ENCODE peak calls at places on chromosome 6, in nine cellular contexts. One of them, this sample, is unnamed.

GRCh38 chr6:46964716-46965519 is 43.2 kb upstream of the ADGRF5 start:
- DNase-seq in spleen: no peak
- DNase-seq in omental fat pad: no peak
- DNase-seq in ovary: no peak
- DNase-seq in endothelial cell of umbilical vein: no peak
- DNase-seq in WTC11: no peak
- DNase-seq in HCT116: no peak
- DNase-seq in CD8-positive, alpha-beta T cell: no peak
- DNase-seq in fibroblast of mammary gland: no peak
- DNase-seq in this sample: no peak

GRCh38 chr6:127951172-127951995 is 50.5 kb upstream of the THEMIS start:
- DNase-seq in spleen: no peak
- DNase-seq in omental fat pad: no peak
- DNase-seq in ovary: no peak
- DNase-seq in endothelial cell of umbilical vein: no peak
- DNase-seq in WTC11: no peak
- DNase-seq in HCT116: no peak
- DNase-seq in CD8-positive, alpha-beta T cell: no peak
- DNase-seq in fibroblast of mammary gland: no peak
- DNase-seq in this sample: no peak

GRCh38 chr6:84582997-84583396 is 181.4 kb downstream of the TBX18 start:
- DNase-seq in spleen: no peak
- DNase-seq in omental fat pad: no peak
- DNase-seq in ovary: no peak
- DNase-seq in endothelial cell of umbilical vein: no peak
- DNase-seq in WTC11: no peak
- DNase-seq in HCT116: no peak
- DNase-seq in CD8-positive, alpha-beta T cell: no peak
- DNase-seq in fibroblast of mammary gland: peak
- DNase-seq in this sample: no peak

GRCh38 chr6:42084889-42085288 is 34.6 kb downstream of the TAF8 start:
- DNase-seq in spleen: peak
- DNase-seq in omental fat pad: no peak
- DNase-seq in ovary: no peak
- DNase-seq in endothelial cell of umbilical vein: no peak
- DNase-seq in WTC11: no peak
- DNase-seq in HCT116: no peak
- DNase-seq in CD8-positive, alpha-beta T cell: no peak
- DNase-seq in fibroblast of mammary gland: no peak
- DNase-seq in this sample: no peak

GRCh38 chr6:159044899-159045727 is at the start of gene TAGAP:
- DNase-seq in spleen: peak
- DNase-seq in omental fat pad: no peak
- DNase-seq in ovary: no peak
- DNase-seq in endothelial cell of umbilical vein: no peak
- DNase-seq in WTC11: no peak
- DNase-seq in HCT116: no peak
- DNase-seq in CD8-positive, alpha-beta T cell: peak
- DNase-seq in fibroblast of mammary gland: no peak
- DNase-seq in this sample: peak

GRCh38 chr6:133764011-133764812 is 124.7 kb upstream of the TCF21 start:
- DNase-seq in spleen: no peak
- DNase-seq in omental fat pad: no peak
- DNase-seq in ovary: no peak
- DNase-seq in endothelial cell of umbilical vein: no peak
- DNase-seq in WTC11: no peak
- DNase-seq in HCT116: no peak
- DNase-seq in CD8-positive, alpha-beta T cell: no peak
- DNase-seq in fibroblast of mammary gland: peak
- DNase-seq in this sample: no peak

GRCh38 chr6:13517116-13517515 is 29.7 kb upstream of the GFOD1 start:
- DNase-seq in spleen: no peak
- DNase-seq in omental fat pad: no peak
- DNase-seq in ovary: no peak
- DNase-seq in endothelial cell of umbilical vein: peak
- DNase-seq in WTC11: no peak
- DNase-seq in HCT116: no peak
- DNase-seq in CD8-positive, alpha-beta T cell: no peak
- DNase-seq in fibroblast of mammary gland: peak
- DNase-seq in this sample: no peak

GRCh38 chr6:116229287-116229913 is 24.5 kb downstream of the TSPYL4 start:
- DNase-seq in spleen: no peak
- DNase-seq in omental fat pad: peak
- DNase-seq in ovary: peak
- DNase-seq in endothelial cell of umbilical vein: peak
- DNase-seq in WTC11: peak
- DNase-seq in HCT116: peak
- DNase-seq in CD8-positive, alpha-beta T cell: peak
- DNase-seq in fibroblast of mammary gland: peak
- DNase-seq in this sample: no peak

GRCh38 chr6:163729127-163729872 is 314.8 kb downstream of the QKI start:
- DNase-seq in spleen: no peak
- DNase-seq in omental fat pad: no peak
- DNase-seq in ovary: no peak
- DNase-seq in endothelial cell of umbilical vein: no peak
- DNase-seq in WTC11: no peak
- DNase-seq in HCT116: no peak
- DNase-seq in CD8-positive, alpha-beta T cell: no peak
- DNase-seq in fibroblast of mammary gland: no peak
- DNase-seq in this sample: no peak

GRCh38 chr6:11317885-11318771 is 85.7 kb upstream of the NEDD9 start:
- DNase-seq in spleen: no peak
- DNase-seq in omental fat pad: peak
- DNase-seq in ovary: peak
- DNase-seq in endothelial cell of umbilical vein: peak
- DNase-seq in WTC11: no peak
- DNase-seq in HCT116: peak
- DNase-seq in CD8-positive, alpha-beta T cell: peak
- DNase-seq in fibroblast of mammary gland: peak
- DNase-seq in this sample: no peak

GRCh38 chr6:109939654-109940053 is 38.5 kb upstream of the GPR6 start:
- DNase-seq in spleen: no peak
- DNase-seq in omental fat pad: no peak
- DNase-seq in ovary: no peak
- DNase-seq in endothelial cell of umbilical vein: no peak
- DNase-seq in WTC11: no peak
- DNase-seq in HCT116: no peak
- DNase-seq in CD8-positive, alpha-beta T cell: no peak
- DNase-seq in fibroblast of mammary gland: peak
- DNase-seq in this sample: no peak

GRCh38 chr6:8100159-8100854 is 2.0 kb downstream of the EEF1E1 start:
- DNase-seq in spleen: no peak
- DNase-seq in omental fat pad: no peak
- DNase-seq in ovary: no peak
- DNase-seq in endothelial cell of umbilical vein: no peak
- DNase-seq in WTC11: no peak
- DNase-seq in HCT116: no peak
- DNase-seq in CD8-positive, alpha-beta T cell: no peak
- DNase-seq in fibroblast of mammary gland: no peak
- DNase-seq in this sample: no peak

GRCh38 chr6:81787313-81788068 is 35.0 kb upstream of the TENT5A start:
- DNase-seq in spleen: no peak
- DNase-seq in omental fat pad: no peak
- DNase-seq in ovary: no peak
- DNase-seq in endothelial cell of umbilical vein: no peak
- DNase-seq in WTC11: no peak
- DNase-seq in HCT116: no peak
- DNase-seq in CD8-positive, alpha-beta T cell: no peak
- DNase-seq in fibroblast of mammary gland: peak
- DNase-seq in this sample: no peak

GRCh38 chr6:107698146-107698545 is 126.0 kb downstream of the SCML4 start:
- DNase-seq in spleen: no peak
- DNase-seq in omental fat pad: no peak
- DNase-seq in ovary: no peak
- DNase-seq in endothelial cell of umbilical vein: no peak
- DNase-seq in WTC11: no peak
- DNase-seq in HCT116: no peak
- DNase-seq in CD8-positive, alpha-beta T cell: no peak
- DNase-seq in fibroblast of mammary gland: peak
- DNase-seq in this sample: no peak

GRCh38 chr6:46637145-46637544 is 15.5 kb downstream of the CYP39A1 start:
- DNase-seq in spleen: no peak
- DNase-seq in omental fat pad: no peak
- DNase-seq in ovary: no peak
- DNase-seq in endothelial cell of umbilical vein: no peak
- DNase-seq in WTC11: no peak
- DNase-seq in HCT116: no peak
- DNase-seq in CD8-positive, alpha-beta T cell: no peak
- DNase-seq in fibroblast of mammary gland: peak
- DNase-seq in this sample: no peak

GRCh38 chr6:91141352-91141751 is 554.5 kb upstream of the MAP3K7 start:
- DNase-seq in spleen: no peak
- DNase-seq in omental fat pad: no peak
- DNase-seq in ovary: no peak
- DNase-seq in endothelial cell of umbilical vein: no peak
- DNase-seq in WTC11: no peak
- DNase-seq in HCT116: no peak
- DNase-seq in CD8-positive, alpha-beta T cell: no peak
- DNase-seq in fibroblast of mammary gland: no peak
- DNase-seq in this sample: no peak

GRCh38 chr6:40852667-40853383 is 186.2 kb downstream of the UNC5CL start:
- DNase-seq in spleen: no peak
- DNase-seq in omental fat pad: no peak
- DNase-seq in ovary: no peak
- DNase-seq in endothelial cell of umbilical vein: no peak
- DNase-seq in WTC11: peak
- DNase-seq in HCT116: peak
- DNase-seq in CD8-positive, alpha-beta T cell: no peak
- DNase-seq in fibroblast of mammary gland: no peak
- DNase-seq in this sample: no peak

GRCh38 chr6:106617302-106617701 is 12.0 kb downstream of the RTN4IP1 start:
- DNase-seq in spleen: no peak
- DNase-seq in omental fat pad: no peak
- DNase-seq in ovary: no peak
- DNase-seq in endothelial cell of umbilical vein: no peak
- DNase-seq in WTC11: no peak
- DNase-seq in HCT116: no peak
- DNase-seq in CD8-positive, alpha-beta T cell: no peak
- DNase-seq in fibroblast of mammary gland: no peak
- DNase-seq in this sample: no peak
- TF ChIP-seq CTCF in spleen: no peak
- TF ChIP-seq CTCF in omental fat pad: no peak
- TF ChIP-seq CTCF in ovary: no peak
- TF ChIP-seq CTCF in endothelial cell of umbilical vein: no peak
- TF ChIP-seq CTCF in WTC11: no peak
- TF ChIP-seq CTCF in HCT116: no peak
- TF ChIP-seq CTCF in CD8-positive, alpha-beta T cell: no peak
- TF ChIP-seq CTCF in fibroblast of mammary gland: no peak
- TF ChIP-seq CTCF in this sample: no peak

DNA sequence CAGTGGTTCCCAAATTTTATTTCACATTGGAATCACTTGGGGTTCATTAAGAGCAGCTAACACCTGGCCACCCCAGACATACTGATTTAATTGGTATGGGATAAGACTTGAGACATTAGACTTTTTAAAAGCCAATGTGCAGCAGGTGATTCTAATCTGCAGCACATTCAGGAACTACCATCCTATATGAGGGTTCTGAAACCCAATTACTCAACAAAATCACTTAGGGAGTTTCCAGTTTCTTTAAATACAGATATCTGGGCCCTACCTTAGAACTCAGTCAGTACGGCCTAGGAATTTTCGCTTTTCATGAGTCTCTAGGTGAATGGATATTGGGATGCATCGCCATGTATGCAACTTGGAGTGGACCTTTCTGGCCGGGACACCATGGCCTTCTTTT is 24.0 kb upstream of the L3MBTL3 start:
- DNase-seq in spleen: no peak
- DNase-seq in omental fat pad: no peak
- DNase-seq in ovary: no peak
- DNase-seq in endothelial cell of umbilical vein: no peak
- DNase-seq in WTC11: no peak
- DNase-seq in HCT116: no peak
- DNase-seq in CD8-positive, alpha-beta T cell: no peak
- DNase-seq in fibroblast of mammary gland: no peak
- DNase-seq in this sample: no peak
- TF ChIP-seq CTCF in spleen: no peak
- TF ChIP-seq CTCF in omental fat pad: no peak
- TF ChIP-seq CTCF in ovary: no peak
- TF ChIP-seq CTCF in endothelial cell of umbilical vein: no peak
- TF ChIP-seq CTCF in WTC11: no peak
- TF ChIP-seq CTCF in HCT116: no peak
- TF ChIP-seq CTCF in CD8-positive, alpha-beta T cell: no peak
- TF ChIP-seq CTCF in fibroblast of mammary gland: no peak
- TF ChIP-seq CTCF in this sample: no peak

DNA sequence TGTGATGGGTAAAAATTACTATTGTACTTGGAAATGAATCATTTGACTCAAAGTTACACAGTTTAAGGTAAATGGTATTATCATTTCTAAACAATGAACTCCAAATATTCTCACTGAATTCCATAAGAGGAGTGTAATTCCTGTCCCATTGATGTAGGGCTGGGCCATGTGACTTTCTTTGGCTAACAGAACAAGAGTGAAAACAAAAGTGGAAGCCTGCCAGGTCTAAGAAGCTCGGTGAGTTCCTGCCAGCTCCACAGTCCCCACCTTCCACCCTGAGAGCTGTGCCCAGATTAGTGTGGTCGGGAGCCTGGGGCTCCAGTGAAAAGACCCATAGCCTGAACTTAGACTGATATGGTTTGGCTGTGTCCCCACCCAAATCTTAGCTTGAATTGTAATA is 24.6 kb downstream of the TBXT start:
- DNase-seq in spleen: no peak
- DNase-seq in omental fat pad: no peak
- DNase-seq in ovary: no peak
- DNase-seq in endothelial cell of umbilical vein: no peak
- DNase-seq in WTC11: no peak
- DNase-seq in HCT116: no peak
- DNase-seq in CD8-positive, alpha-beta T cell: no peak
- DNase-seq in fibroblast of mammary gland: no peak
- DNase-seq in this sample: no peak
- TF ChIP-seq CTCF in spleen: no peak
- TF ChIP-seq CTCF in omental fat pad: no peak
- TF ChIP-seq CTCF in ovary: no peak
- TF ChIP-seq CTCF in endothelial cell of umbilical vein: no peak
- TF ChIP-seq CTCF in WTC11: no peak
- TF ChIP-seq CTCF in HCT116: no peak
- TF ChIP-seq CTCF in CD8-positive, alpha-beta T cell: no peak
- TF ChIP-seq CTCF in fibroblast of mammary gland: no peak
- TF ChIP-seq CTCF in this sample: no peak

DNA sequence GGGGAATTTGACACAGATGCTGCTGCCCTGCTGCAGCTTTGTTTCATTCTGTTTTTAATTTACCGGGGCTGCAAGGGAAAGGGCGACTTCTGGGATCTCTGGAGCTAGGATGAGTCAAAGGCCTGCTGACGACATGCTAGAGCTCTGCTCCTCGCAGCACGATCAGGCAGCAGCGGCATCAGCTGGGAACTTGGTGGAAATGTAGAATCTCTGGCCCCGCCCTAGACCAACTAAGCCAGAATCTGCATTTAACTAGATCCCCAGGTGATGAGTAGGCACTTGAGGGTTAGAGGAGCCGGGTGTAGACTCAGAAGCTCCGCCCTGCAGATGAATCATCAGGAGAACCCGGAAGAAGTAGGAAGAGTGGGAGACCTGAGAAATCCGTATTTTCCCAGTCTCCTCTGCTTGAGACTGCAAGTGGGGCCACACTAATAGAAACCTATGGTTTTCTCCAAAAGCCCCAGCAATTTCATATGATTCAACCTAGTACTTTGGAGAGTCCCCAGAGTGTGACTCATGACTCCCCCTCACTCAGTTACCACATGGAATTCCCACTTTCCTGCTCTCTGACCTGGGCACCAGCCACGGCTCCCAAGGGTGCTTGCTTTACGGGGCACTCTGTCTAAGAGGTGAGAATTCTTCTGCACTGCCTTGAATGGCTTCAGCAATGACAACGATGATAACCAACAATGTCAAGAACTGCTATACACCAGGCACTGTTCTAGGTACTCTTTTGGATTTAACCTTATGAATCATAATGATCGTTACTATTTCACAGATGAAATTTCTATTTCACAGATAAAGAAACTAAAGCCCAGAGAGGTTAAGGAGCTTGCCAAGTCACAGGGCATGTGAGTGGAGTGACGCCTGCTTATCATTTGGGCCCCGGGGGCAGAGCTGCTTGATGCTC is 18.1 kb downstream of the TUBB2B start:
- DNase-seq in spleen: no peak
- DNase-seq in omental fat pad: no peak
- DNase-seq in ovary: no peak
- DNase-seq in endothelial cell of umbilical vein: no peak
- DNase-seq in WTC11: peak
- DNase-seq in HCT116: peak
- DNase-seq in CD8-positive, alpha-beta T cell: no peak
- DNase-seq in fibroblast of mammary gland: peak
- DNase-seq in this sample: no peak
- TF ChIP-seq CTCF in spleen: no peak
- TF ChIP-seq CTCF in omental fat pad: no peak
- TF ChIP-seq CTCF in ovary: no peak
- TF ChIP-seq CTCF in endothelial cell of umbilical vein: no peak
- TF ChIP-seq CTCF in WTC11: no peak
- TF ChIP-seq CTCF in HCT116: peak
- TF ChIP-seq CTCF in CD8-positive, alpha-beta T cell: no peak
- TF ChIP-seq CTCF in fibroblast of mammary gland: peak
- TF ChIP-seq CTCF in this sample: no peak